ENCODE peak calls at places on chromosomes 3 and 15, in six cellular contexts. One of them, this sample, is unnamed.

GRCh38 chr3:155323063-155323666 is 29.7 kb upstream of the STRIT1 start:
- DNase-seq in IMR-90: peak
- DNase-seq in GM23338: peak
- DNase-seq in endothelial cell: peak
- DNase-seq in ureter: no peak
- DNase-seq in NAMALWA: peak
- DNase-seq in this sample: peak

GRCh38 chr3:67327582-67327981 is 326.8 kb downstream of the SUCLG2 start:
- DNase-seq in IMR-90: no peak
- DNase-seq in NAMALWA: no peak
- DNase-seq in ureter: no peak
- DNase-seq in endothelial cell: no peak
- DNase-seq in GM23338: no peak
- DNase-seq in this sample: no peak

GRCh38 chr3:193710286-193711164 is 117.5 kb downstream of the OPA1 start:
- DNase-seq in IMR-90: no peak
- DNase-seq in ureter: no peak
- DNase-seq in GM23338: peak
- DNase-seq in NAMALWA: no peak
- DNase-seq in endothelial cell: no peak
- DNase-seq in this sample: peak

GRCh38 chr15:62365795-62366442 is 200.8 kb upstream of the C2CD4B start:
- DNase-seq in ureter: no peak
- DNase-seq in GM23338: no peak
- DNase-seq in endothelial cell: no peak
- DNase-seq in IMR-90: no peak
- DNase-seq in NAMALWA: no peak
- DNase-seq in this sample: no peak

GRCh38 chr15:66774001-66774814 is 72.2 kb downstream of the SMAD6 start:
- DNase-seq in ureter: peak
- DNase-seq in NAMALWA: peak
- DNase-seq in GM23338: peak
- DNase-seq in IMR-90: peak
- DNase-seq in endothelial cell: peak
- DNase-seq in this sample: peak

GRCh38 chr15:99507732-99508571 is 57.8 kb upstream of the MEF2A start:
- DNase-seq in IMR-90: no peak
- DNase-seq in NAMALWA: peak
- DNase-seq in endothelial cell: no peak
- DNase-seq in ureter: peak
- DNase-seq in GM23338: no peak
- DNase-seq in this sample: no peak

GRCh38 chr3:14377838-14378169 is 24.6 kb upstream of the SLC6A6 start:
- DNase-seq in IMR-90: no peak
- DNase-seq in NAMALWA: no peak
- DNase-seq in endothelial cell: no peak
- DNase-seq in GM23338: no peak
- DNase-seq in ureter: no peak
- DNase-seq in this sample: no peak

GRCh38 chr15:60372756-60373155 is 25.0 kb downstream of the ANXA2 start:
- DNase-seq in GM23338: no peak
- DNase-seq in ureter: no peak
- DNase-seq in IMR-90: no peak
- DNase-seq in endothelial cell: no peak
- DNase-seq in NAMALWA: no peak
- DNase-seq in this sample: no peak

GRCh38 chr3:191068946-191069813 is 129.9 kb upstream of the OSTN start:
- DNase-seq in IMR-90: peak
- DNase-seq in ureter: no peak
- DNase-seq in GM23338: no peak
- DNase-seq in NAMALWA: no peak
- DNase-seq in endothelial cell: no peak
- DNase-seq in this sample: no peak

GRCh38 chr15:33195283-33195682 is 769 bp upstream of the FMN1 start:
- DNase-seq in IMR-90: no peak
- DNase-seq in GM23338: no peak
- DNase-seq in NAMALWA: peak
- DNase-seq in ureter: no peak
- DNase-seq in endothelial cell: no peak
- DNase-seq in this sample: no peak

GRCh38 chr3:107438671-107439070 is 61.4 kb downstream of the CCDC54 start:
- DNase-seq in endothelial cell: no peak
- DNase-seq in GM23338: no peak
- DNase-seq in ureter: no peak
- DNase-seq in NAMALWA: no peak
- DNase-seq in IMR-90: no peak
- DNase-seq in this sample: no peak